ENCODE peak calls at places on chromosomes 16 and 17, in eight cellular contexts. Q is mesothelial cell of epicardium; X is stimulated activated CD4-positive, alpha-beta T cell treated with anti-CD3 and anti-CD28 coated beads, TNF-alpha, amount 100 ng/mL, for 1 hour; G is hypothalamus; B is WTC11; N is NCI-H226; S is stomach; W is sciatic nerve. I is an unnamed sample.

GRCh38 chr16:85048921-85049562 is 21.4 kb downstream of the KIAA0513 start:
- DNase-seq in Q (no peak), X (no peak), G (no peak), B (no peak), N (no peak), S (no peak), W (no peak), I (no peak)

GRCh38 chr17:10171057-10171456 is 27.3 kb downstream of the GAS7 start:
- DNase-seq in Q (no peak), X (no peak), G (no peak), B (no peak), N (no peak), S (no peak), W (peak; percentile 68), I (no peak)

GRCh38 chr17:80243526-80244433 is 16.9 kb upstream of the RNF213 start:
- DNase-seq in Q (no peak), X (no peak), G (no peak), B (no peak), N (no peak), S (no peak), W (no peak), I (no peak)

GRCh38 chr16:61042736-61043135 is 993.5 kb downstream of the CDH8 start:
- DNase-seq in Q (no peak), X (no peak), G (no peak), B (peak; percentile 18), N (no peak), S (no peak), W (no peak), I (no peak)

GRCh38 chr17:59167571-59168001 is 12.0 kb downstream of the PRR11 start:
- DNase-seq in Q (no peak), X (no peak), G (no peak), B (no peak), N (peak; percentile 70), S (no peak), W (no peak), I (no peak)

GRCh38 chr17:80760501-80760900 is 215.9 kb downstream of the RPTOR start:
- DNase-seq in Q (no peak), X (no peak), G (no peak), B (no peak), N (no peak), S (peak; percentile 77), W (no peak), I (no peak)

GRCh38 chr16:21300309-21301167 is 22.4 kb upstream of the CRYM start:
- DNase-seq in Q (peak; percentile 77), X (peak; percentile 15), G (peak; percentile 69), B (peak; percentile 86), N (peak; percentile 99), S (peak; percentile 96), W (peak; percentile 95), I (peak; percentile 98)

GRCh38 chr17:45223541-45224528 is 2.1 kb downstream of the FMNL1 start:
- DNase-seq in Q (no peak), X (no peak), G (no peak), B (no peak), N (no peak), S (no peak), W (no peak), I (no peak)

GRCh38 chr16:27228621-27229501 is 25.5 kb downstream of the KDM8 start:
- DNase-seq in Q (no peak), X (no peak), G (no peak), B (no peak), N (no peak), S (no peak), W (no peak), I (no peak)

GRCh38 chr16:3182608-3183444 is 5.2 kb upstream of the OR1F1 start:
- DNase-seq in Q (no peak), X (no peak), G (no peak), B (peak; percentile 85), N (peak; percentile 52), S (peak; percentile 37), W (no peak), I (no peak)